ENCODE peak calls at places on chromosomes 6 and 20, in eight cellular contexts. Z, C, S, L, Q, R, J and W are unnamed samples. For H3K36me3, the result is how much of the 10 kb centered on the place peaks cover.

GRCh38 chr6:121305957-121306607 is 28.2 kb downstream of the TBC1D32 start:
- DNase-seq in Q (peak), C (no peak), R (no peak), S (no peak), L (no peak), J (peak), Z (no peak), W (no peak)

GRCh38 chr20:47868744-47869143 is 83.5 kb upstream of the SULF2 start:
- DNase-seq in Z (no peak), R (no peak), S (no peak), Q (no peak), C (no peak), J (no peak), L (no peak), W (no peak)

GRCh38 chr6:82144007-82144851 is 103.3 kb downstream of the IBTK start:
- DNase-seq in Q (peak), L (no peak), R (peak), S (no peak), J (no peak), C (no peak), Z (no peak), W (no peak)

GRCh38 chr6:136718486-136718885 is 73.8 kb downstream of the MAP3K5 start:
- DNase-seq in S (no peak), R (no peak), J (no peak), L (no peak), Q (no peak), C (no peak), Z (no peak), W (no peak)

GRCh38 chr6:136921936-136922679 is at the start of gene SLC35D3:
- DNase-seq in S (no peak), Z (no peak), L (no peak), C (no peak), R (no peak), J (peak), Q (no peak), W (no peak)

GRCh38 chr20:11958852-11959251 is 41.2 kb downstream of the BTBD3 start:
- DNase-seq in L (no peak), Q (no peak), J (peak), S (no peak), Z (no peak), R (no peak), C (no peak), W (no peak)

GRCh38 chr6:20670750-20671149 is 136.5 kb downstream of the CDKAL1 start:
- DNase-seq in L (no peak), Z (no peak), S (no peak), C (no peak), J (no peak), R (no peak), Q (no peak), W (no peak)

GRCh38 chr20:45823949-45824835 is 2.9 kb downstream of the TNNC2 start:
- DNase-seq in S (peak), R (peak), Z (peak), Q (no peak), C (peak), J (peak), L (no peak), W (peak)

GRCh38 chr20:5827861-5828260 is 77.7 kb downstream of the SHLD1 start:
- DNase-seq in C (no peak), L (no peak), S (no peak), Z (no peak), Q (no peak), J (no peak), R (no peak), W (no peak)

GRCh38 chr6:33452496-33452895 is 1.9 kb upstream of the ZBTB9 start:
- DNase-seq in C (no peak), Q (no peak), Z (no peak), R (no peak), L (no peak), J (no peak), S (no peak), W (no peak)

GRCh38 chr6:31737315-31738047 is 1.2 kb upstream of the CLIC1 start:
- DNase-seq in S (no peak), L (no peak), J (peak), R (no peak), Q (no peak), C (no peak), Z (no peak), W (no peak)

GRCh38 chr20:52003415-52003814 is 188.2 kb downstream of the ZFP64 start:
- DNase-seq in S (no peak), C (no peak), L (no peak), R (no peak), Q (no peak), Z (no peak), J (no peak), W (no peak)

GRCh38 chr6:25334793-25335192 is 55.6 kb downstream of the CARMIL1 start:
- DNase-seq in Q (no peak), Z (no peak), R (no peak), L (no peak), C (no peak), S (no peak), J (no peak), W (no peak)

GRCh38 chr6:134850906-134851305 is 99.0 kb downstream of the ALDH8A1 start:
- DNase-seq in L (no peak), Q (no peak), Z (no peak), R (no peak), J (peak), C (no peak), S (no peak), W (peak)

GRCh38 chr6:81693212-81693611 is 59.3 kb downstream of the TENT5A start:
- DNase-seq in C (no peak), L (no peak), S (no peak), Z (no peak), Q (no peak), J (no peak), R (no peak), W (no peak)

GRCh38 chr6:52415333-52415732 is 4.8 kb upstream of the EFHC1 start:
- DNase-seq in C (no peak), R (no peak), Q (no peak), J (no peak), S (no peak), L (no peak), Z (no peak), W (no peak)

GRCh38 chr6:158926429-158926828 is 73.6 kb downstream of the RSPH3 start:
- DNase-seq in J (no peak), Q (no peak), Z (no peak), L (no peak), S (no peak), C (no peak), R (no peak), W (no peak)

GRCh38 chr6:134686071-134686470 is 263.8 kb downstream of the ALDH8A1 start:
- DNase-seq in R (no peak), J (no peak), C (no peak), S (no peak), Q (no peak), Z (no peak), L (no peak), W (no peak)

GRCh38 chr20:1313236-1313964 is 15.5 kb downstream of the SDCBP2 start:
- DNase-seq in J (peak), C (peak), L (peak), Q (peak), R (peak), Z (peak), S (peak), W (peak)

GRCh38 chr6:169663468-169663867 is 38.4 kb downstream of the WDR27 start:
- DNase-seq in R (no peak), Z (no peak), L (no peak), C (no peak), Q (no peak), J (no peak), S (no peak), W (no peak)

GRCh38 chr6:13919861-13920260 is 4.9 kb upstream of the RNF182 start:
- DNase-seq in Q (no peak), R (no peak), J (no peak), L (no peak), C (no peak), S (no peak), Z (no peak), W (no peak)

GRCh38 chr6:135815216-135815615 is 36.3 kb upstream of the PDE7B start:
- DNase-seq in S (no peak), L (no peak), J (peak), R (no peak), Q (no peak), Z (no peak), C (no peak), W (peak)

GRCh38 chr6:42032366-42032765 is 18.0 kb upstream of the TAF8 start:
- DNase-seq in J (no peak), Q (no peak), Z (no peak), R (no peak), L (no peak), S (no peak), C (no peak), W (no peak)

GRCh38 chr6:42029062-42029685 is 21.1 kb upstream of the TAF8 start:
- DNase-seq in S (no peak), J (no peak), C (no peak), R (no peak), Z (no peak), L (no peak), Q (no peak), W (no peak)

GRCh38 chr6:42028234-42029061 is 21.9 kb upstream of the TAF8 start:
- DNase-seq in R (no peak), L (no peak), S (no peak), Q (no peak), Z (no peak), J (no peak), C (no peak), W (no peak)

GRCh38 chr6:42029881-42030280 is 20.4 kb upstream of the TAF8 start:
- DNase-seq in Q (no peak), L (no peak), R (no peak), S (no peak), Z (no peak), J (no peak), C (no peak), W (no peak)

DNA sequence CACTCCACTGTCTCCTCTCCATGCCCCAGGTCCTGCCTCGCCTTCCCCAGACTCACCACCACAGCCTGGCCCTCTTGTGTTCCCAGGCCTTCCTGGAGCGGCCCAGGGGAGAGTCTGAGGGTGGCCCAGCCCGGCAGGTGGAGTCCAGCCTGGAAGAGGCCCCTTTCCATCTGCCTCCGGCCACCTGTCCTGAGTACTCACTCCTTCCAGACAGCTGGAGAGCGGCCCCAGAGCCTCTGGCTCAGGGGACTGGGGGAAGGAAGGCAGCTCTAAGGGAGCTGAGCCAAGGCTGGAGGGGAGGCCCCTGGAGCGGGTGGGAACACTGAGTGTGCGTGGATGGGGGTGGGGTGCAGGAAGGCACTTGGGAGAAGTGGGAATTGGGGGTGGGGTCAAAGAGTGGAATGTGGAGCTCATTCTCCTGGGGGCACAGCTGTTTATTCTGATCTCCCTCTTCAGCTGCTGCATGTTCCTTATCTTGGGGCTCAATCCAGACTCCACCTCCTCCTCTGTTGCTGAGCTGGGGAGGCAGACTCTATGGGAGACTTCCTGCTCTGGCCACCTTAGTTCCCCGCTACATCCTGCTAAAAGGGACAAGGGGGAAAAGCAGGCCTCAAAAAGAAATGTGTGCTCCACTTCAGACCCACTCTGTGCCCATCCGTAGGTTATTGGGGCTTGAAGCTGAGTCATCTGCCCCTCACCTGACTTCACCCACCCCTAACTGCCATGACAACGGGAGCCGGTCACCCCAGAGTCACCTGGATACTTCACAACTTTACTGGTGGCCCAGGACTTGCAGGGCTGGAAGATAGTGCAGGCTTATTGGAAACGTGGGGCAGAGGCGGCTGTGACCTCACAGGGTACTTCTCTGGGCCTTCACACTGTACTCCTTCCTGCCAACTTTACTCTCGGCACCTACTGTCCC is 19.5 kb upstream of the TAF8 start:
- DNase-seq in J (peak), S (no peak), L (peak), R (peak), C (peak), Q (no peak), Z (peak), W (no peak)
- H3K27ac ChIP-seq in J (no peak), S (peak), L (peak), R (no peak), C (peak), Q (no peak), Z (peak), W (no peak)

GRCh38 chr20:49633023-49633422 is 65.1 kb upstream of the PTGIS start:
- DNase-seq in L (no peak), R (no peak), Z (no peak), C (no peak), Q (no peak), J (no peak), S (no peak), W (no peak)

GRCh38 chr20:49635171-49635570 is 67.2 kb upstream of the PTGIS start:
- DNase-seq in L (no peak), S (no peak), Z (no peak), Q (no peak), J (no peak), C (peak), R (no peak), W (no peak)

GRCh38 chr20:49631856-49632418 is 64.0 kb upstream of the PTGIS start:
- DNase-seq in S (no peak), R (no peak), Q (no peak), J (peak), Z (no peak), C (no peak), L (no peak), W (no peak)

GRCh38 chr20:49634116-49634515 is 66.2 kb upstream of the PTGIS start:
- DNase-seq in Z (no peak), Q (no peak), J (no peak), S (no peak), R (no peak), C (no peak), L (no peak), W (no peak)

GRCh38 chr20:49633643-49634042 is 65.7 kb upstream of the PTGIS start:
- DNase-seq in Z (no peak), C (no peak), Q (no peak), L (no peak), J (no peak), R (no peak), S (no peak), W (no peak)
- H3K36me3 ChIP-seq in Z (under half), C (under half), Q (under half), L (under half), J (under half), R (half or more), S (under half), W (under half)

GRCh38 chr6:163459536-163459935 is 45.0 kb downstream of the QKI start:
- DNase-seq in S (no peak), Z (no peak), C (no peak), J (no peak), L (no peak), R (no peak), Q (no peak), W (no peak)
- H3K27ac ChIP-seq in S (peak), Z (peak), C (peak), J (no peak), L (peak), R (no peak), Q (no peak), W (no peak)

GRCh38 chr20:63681609-63682142 is 14.8 kb upstream of the TNFRSF6B start:
- DNase-seq in Z (no peak), S (no peak), Q (no peak), C (no peak), R (no peak), L (no peak), J (no peak), W (no peak)

GRCh38 chr20:63678667-63679465 is 17.6 kb upstream of the TNFRSF6B start:
- DNase-seq in L (no peak), Z (no peak), C (no peak), J (no peak), S (no peak), Q (no peak), R (no peak), W (no peak)

GRCh38 chr20:63680857-63681608 is 15.4 kb upstream of the TNFRSF6B start:
- DNase-seq in J (no peak), Q (no peak), C (no peak), R (no peak), L (no peak), Z (no peak), S (no peak), W (no peak)

GRCh38 chr20:63679799-63680305 is 16.6 kb upstream of the TNFRSF6B start:
- DNase-seq in Q (no peak), S (no peak), J (no peak), C (no peak), Z (no peak), R (no peak), L (no peak), W (no peak)

DNA sequence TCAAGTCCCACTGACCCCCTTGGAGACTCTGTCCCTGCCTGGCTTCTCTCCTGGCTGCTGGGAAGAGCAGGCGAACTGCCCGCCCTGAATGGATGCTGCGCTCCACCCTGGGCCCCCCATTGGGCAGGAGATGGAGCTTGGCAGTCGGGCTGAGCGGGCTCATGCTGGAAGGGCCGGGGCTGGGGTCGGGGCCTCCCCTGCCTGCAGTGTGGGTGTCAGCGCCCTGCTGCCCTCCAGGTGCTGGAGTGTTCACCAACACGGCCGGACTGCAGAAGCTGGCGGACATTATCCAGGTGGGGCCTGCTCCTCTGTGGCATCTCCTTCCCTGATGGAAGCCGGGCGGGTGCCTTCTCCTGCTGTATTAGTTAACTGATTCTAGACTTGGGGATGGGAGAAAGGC is 16.0 kb upstream of the TNFRSF6B start:
- DNase-seq in C (no peak), S (no peak), L (no peak), Q (no peak), R (no peak), Z (no peak), J (no peak), W (no peak)
- H3K36me3 ChIP-seq in C (under half), S (under half), L (under half), Q (under half), R (under half), Z (under half), J (under half), W (under half)

GRCh38 chr6:21829126-21829525 is 235.6 kb downstream of the SOX4 start:
- DNase-seq in R (no peak), J (no peak), C (no peak), Z (no peak), Q (no peak), L (no peak), S (no peak), W (no peak)
- H3K27ac ChIP-seq in R (no peak), J (no peak), C (no peak), Z (no peak), Q (no peak), L (no peak), S (no peak), W (no peak)

DNA sequence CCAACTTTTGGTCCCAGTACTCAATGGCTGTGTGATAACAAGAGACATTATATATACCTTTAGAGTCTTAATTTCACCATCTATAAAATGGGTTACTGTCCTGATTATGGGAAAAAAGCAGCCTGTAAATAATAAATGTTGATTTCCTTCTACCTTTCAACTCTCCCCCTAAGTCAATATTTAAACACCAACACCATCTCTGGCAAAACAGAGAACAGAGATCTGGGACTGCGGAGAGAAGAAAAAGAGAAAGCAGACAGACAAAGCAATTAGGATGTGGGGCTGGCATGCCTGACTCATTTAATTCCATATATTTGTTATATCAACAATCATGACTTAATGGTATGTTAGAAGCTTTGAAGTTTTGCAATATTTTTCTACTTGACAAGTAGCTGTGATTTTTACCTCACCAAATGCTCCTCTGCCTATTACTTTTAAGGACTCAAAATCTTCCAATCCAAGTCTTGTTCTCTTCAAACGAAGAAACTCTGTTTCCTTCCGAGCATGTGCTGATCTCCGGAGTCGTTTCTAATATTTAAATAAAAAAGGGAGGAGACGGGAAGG is 23.3 kb downstream of the STK38 start:
- DNase-seq in Q (no peak), C (no peak), S (no peak), L (no peak), Z (no peak), R (no peak), J (no peak), W (no peak)
- H3K36me3 ChIP-seq in Q (under half), C (half or more), S (half or more), L (under half), Z (half or more), R (under half), J (under half), W (under half)

GRCh38 chr20:33866398-33867079 is 55.4 kb downstream of the CHMP4B start:
- DNase-seq in J (peak), Z (no peak), C (no peak), R (no peak), Q (no peak), L (no peak), S (no peak), W (no peak)

GRCh38 chr20:33863440-33864323 is 52.5 kb downstream of the CHMP4B start:
- DNase-seq in S (no peak), L (no peak), R (no peak), Z (no peak), C (no peak), J (no peak), Q (no peak), W (no peak)

GRCh38 chr20:33862709-33863403 is 51.7 kb downstream of the CHMP4B start:
- DNase-seq in R (peak), S (peak), C (no peak), Q (no peak), Z (no peak), J (peak), L (peak), W (peak)

GRCh38 chr20:33865761-33866160 is 54.6 kb downstream of the CHMP4B start:
- DNase-seq in Z (no peak), C (no peak), Q (no peak), L (no peak), R (no peak), J (no peak), S (no peak), W (no peak)

GRCh38 chr20:33864324-33864963 is 53.3 kb downstream of the CHMP4B start:
- DNase-seq in Q (no peak), L (no peak), R (no peak), Z (no peak), S (no peak), C (no peak), J (no peak), W (no peak)
- H3K27ac ChIP-seq in Q (no peak), L (no peak), R (no peak), Z (no peak), S (no peak), C (no peak), J (no peak), W (no peak)

DNA sequence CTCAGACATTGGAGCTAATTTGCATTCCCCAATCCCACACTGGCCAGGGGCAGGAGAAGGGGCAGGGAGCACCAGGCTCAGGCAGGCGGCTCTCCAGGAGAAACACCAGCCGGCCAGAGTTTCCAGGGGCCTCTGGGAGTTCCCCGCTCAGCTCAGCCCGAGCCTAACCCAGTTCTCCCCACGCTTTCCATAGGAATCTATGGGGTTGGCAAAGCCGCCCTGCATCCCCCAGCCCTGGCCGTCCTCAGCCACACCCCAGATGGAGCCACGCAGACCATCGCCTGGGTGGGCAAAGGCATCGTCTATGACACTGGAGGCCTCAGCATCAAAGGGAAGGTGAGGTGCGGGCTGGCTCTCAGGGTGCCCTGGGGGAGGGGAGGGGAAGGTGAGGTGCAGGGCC is 8.2 kb downstream of the NPEPL1 start:
- DNase-seq in Q (no peak), L (peak), R (no peak), Z (no peak), J (no peak), C (no peak), S (no peak), W (no peak)
- H3K36me3 ChIP-seq in Q (under half), L (under half), R (under half), Z (under half), J (under half), C (half or more), S (under half), W (under half)